ENCODE peak calls at places on chromosomes 1 and 21, in eight cellular contexts. F is PC-3, N is H1, Y is MM.1S, I is GM12878, J is GM23248, C is astrocyte, T is HCT116. Z is an unnamed sample.

GRCh38 chr1:162372159-162373071 is 4.2 kb downstream of the SPATA46 start:
- DNase-seq in F (peak), N (no peak), Y (no peak), I (no peak), J (no peak), C (peak), T (no peak), Z (no peak)

GRCh38 chr1:58726581-58726980 is 26.7 kb upstream of the MYSM1 start:
- DNase-seq in F (no peak), N (no peak), Y (peak), I (no peak), J (no peak), C (no peak), T (no peak), Z (no peak)

GRCh38 chr1:226820935-226821718 is 49.3 kb upstream of the PSEN2 start:
- DNase-seq in F (peak), N (no peak), Y (no peak), I (no peak), J (peak), C (peak), T (no peak), Z (peak)

GRCh38 chr1:12358499-12358898 is 128.7 kb downstream of the VPS13D start:
- DNase-seq in F (no peak), N (no peak), Y (no peak), I (no peak), J (no peak), C (no peak), T (no peak), Z (no peak)

GRCh38 chr1:168706376-168706995 is 22.5 kb downstream of the DPT start:
- DNase-seq in F (no peak), N (no peak), Y (no peak), I (no peak), J (peak), C (peak), T (no peak), Z (no peak)

GRCh38 chr21:39660596-39660995 is 47.9 kb downstream of the B3GALT5 start:
- DNase-seq in F (peak), N (no peak), Y (no peak), I (no peak), J (peak), C (peak), T (no peak), Z (no peak)

GRCh38 chr1:25624155-25624554 is 7.6 kb downstream of the MAN1C1 start:
- DNase-seq in F (no peak), N (no peak), Y (peak), I (no peak), J (no peak), C (no peak), T (no peak), Z (no peak)

GRCh38 chr1:28740118-28740517 is 3.4 kb downstream of the YTHDF2 start:
- DNase-seq in F (no peak), N (no peak), Y (no peak), I (no peak), J (no peak), C (no peak), T (no peak), Z (no peak)

GRCh38 chr1:107877092-107877491 is 87.9 kb downstream of the VAV3 start:
- DNase-seq in F (no peak), N (no peak), Y (no peak), I (no peak), J (peak), C (peak), T (no peak), Z (no peak)

GRCh38 chr1:242890211-242890741 is 364.8 kb downstream of the CEP170 start:
- DNase-seq in F (peak), N (peak), Y (no peak), I (no peak), J (peak), C (no peak), T (no peak), Z (no peak)

GRCh38 chr1:185916866-185917265 is 182.7 kb downstream of the HMCN1 start:
- DNase-seq in F (peak), N (no peak), Y (no peak), I (no peak), J (peak), C (no peak), T (no peak), Z (no peak)

GRCh38 chr1:248825573-248825908 is 174 bp downstream of the SH3BP5L start:
- DNase-seq in F (no peak), N (no peak), Y (no peak), I (no peak), J (no peak), C (no peak), T (no peak), Z (no peak)

GRCh38 chr1:168794057-168794456 is 65.1 kb upstream of the DPT start:
- DNase-seq in F (no peak), N (no peak), Y (no peak), I (no peak), J (no peak), C (no peak), T (no peak), Z (no peak)

GRCh38 chr1:71365451-71365850 is 284.6 kb upstream of the ZRANB2 start:
- DNase-seq in F (no peak), N (no peak), Y (no peak), I (no peak), J (peak), C (peak), T (no peak), Z (no peak)

GRCh38 chr1:44036409-44037111 is 5.3 kb upstream of the SLC6A9 start:
- DNase-seq in F (peak), N (peak), Y (peak), I (no peak), J (peak), C (peak), T (peak), Z (peak)

GRCh38 chr1:51417496-51418383 is 87.4 kb upstream of the TTC39A start:
- DNase-seq in F (no peak), N (no peak), Y (no peak), I (no peak), J (no peak), C (peak), T (no peak), Z (no peak)

GRCh38 chr21:15514073-15514946 is 215.5 kb upstream of the USP25 start:
- DNase-seq in F (no peak), N (no peak), Y (peak), I (peak), J (no peak), C (no peak), T (no peak), Z (no peak)

GRCh38 chr1:29682171-29682917 is 446.0 kb downstream of the PTPRU start:
- DNase-seq in F (no peak), N (no peak), Y (no peak), I (no peak), J (no peak), C (no peak), T (no peak), Z (no peak)

GRCh38 chr21:32335601-32336575 is 37.2 kb downstream of the MRAP start:
- DNase-seq in F (no peak), N (no peak), Y (no peak), I (no peak), J (peak), C (peak), T (no peak), Z (no peak)

GRCh38 chr1:205354259-205354904 is 2.3 kb downstream of the KLHDC8A start:
- DNase-seq in F (peak), N (no peak), Y (peak), I (peak), J (peak), C (no peak), T (peak), Z (peak)

GRCh38 chr21:35873441-35873840 is 186.9 kb downstream of the SETD4 start:
- DNase-seq in F (no peak), N (no peak), Y (no peak), I (no peak), J (no peak), C (no peak), T (no peak), Z (no peak)

GRCh38 chr1:158027485-158027884 is 34.0 kb downstream of the KIRREL1 start:
- DNase-seq in F (no peak), N (no peak), Y (no peak), I (no peak), J (no peak), C (no peak), T (no peak), Z (no peak)

GRCh38 chr1:1721201-1721600 is 3.0 kb downstream of the CDK11A start:
- DNase-seq in F (no peak), N (no peak), Y (no peak), I (no peak), J (no peak), C (no peak), T (no peak), Z (no peak)

GRCh38 chr1:206049919-206050600 is 2.9 kb upstream of the RHEX start:
- DNase-seq in F (peak), N (no peak), Y (peak), I (no peak), J (no peak), C (no peak), T (no peak), Z (no peak)

GRCh38 chr1:230224101-230224927 is 157.3 kb downstream of the GALNT2 start:
- DNase-seq in F (no peak), N (no peak), Y (no peak), I (no peak), J (no peak), C (no peak), T (no peak), Z (no peak)

GRCh38 chr1:22414244-22414751 is 37.4 kb upstream of the ZBTB40 start:
- DNase-seq in F (peak), N (no peak), Y (no peak), I (no peak), J (no peak), C (no peak), T (no peak), Z (no peak)

GRCh38 chr1:162035241-162035640 is 11.6 kb upstream of the OLFML2B start:
- DNase-seq in F (peak), N (no peak), Y (peak), I (no peak), J (peak), C (peak), T (no peak), Z (no peak)

GRCh38 chr1:25516686-25517085 is 26.7 kb upstream of the LDLRAP1 start:
- DNase-seq in F (no peak), N (no peak), Y (no peak), I (no peak), J (no peak), C (no peak), T (no peak), Z (no peak)

DNA sequence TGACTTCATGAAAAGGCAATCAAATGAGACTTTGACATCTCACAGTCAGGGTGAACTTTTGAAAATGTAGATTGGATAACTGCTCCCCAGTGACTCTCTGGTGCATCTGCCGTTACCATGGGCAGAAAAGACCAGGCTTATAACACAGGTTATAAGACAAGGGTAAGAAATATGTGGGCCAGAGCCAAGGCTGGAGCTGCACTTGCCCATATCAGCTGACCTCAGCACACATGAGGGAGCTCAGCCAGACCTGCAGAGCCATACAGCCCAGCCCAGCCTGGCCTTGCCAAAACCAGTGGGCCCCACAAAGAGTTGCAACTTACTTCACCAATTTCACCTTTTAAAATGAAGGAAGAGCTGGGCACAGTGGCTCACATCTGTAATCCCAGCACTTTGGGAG is 11.7 kb upstream of the RGS2 start:
- DNase-seq in F (no peak), N (no peak), Y (no peak), I (no peak), J (no peak), C (no peak), T (no peak), Z (no peak)
- H3K9ac ChIP-seq in F (no peak), N (no peak), Y (no peak), I (no peak), J (no peak), C (no peak), T (no peak), Z (no peak)

GRCh38 chr1:211472724-211473123 is 19.2 kb downstream of the RD3 start:
- DNase-seq in F (peak), N (no peak), Y (no peak), I (no peak), J (no peak), C (no peak), T (no peak), Z (no peak)

GRCh38 chr1:211469113-211469512 is 22.8 kb downstream of the RD3 start:
- DNase-seq in F (no peak), N (no peak), Y (no peak), I (no peak), J (no peak), C (no peak), T (no peak), Z (no peak)

GRCh38 chr1:211473823-211474222 is 18.1 kb downstream of the RD3 start:
- DNase-seq in F (no peak), N (no peak), Y (no peak), I (no peak), J (no peak), C (no peak), T (no peak), Z (no peak)

GRCh38 chr1:211468595-211468994 is 23.4 kb downstream of the RD3 start:
- DNase-seq in F (no peak), N (no peak), Y (no peak), I (no peak), J (no peak), C (no peak), T (no peak), Z (no peak)

GRCh38 chr1:211469938-211470529 is 21.9 kb downstream of the RD3 start:
- DNase-seq in F (peak), N (peak), Y (peak), I (no peak), J (peak), C (peak), T (peak), Z (peak)
- TF ChIP-seq EZH2 in F (no peak), N (no peak), Y (no peak), I (no peak), J (no peak), C (no peak), T (no peak), Z (no peak)

GRCh38 chr1:20312818-20313217 is 22.1 kb downstream of the VWA5B1 start:
- DNase-seq in F (no peak), N (no peak), Y (no peak), I (no peak), J (no peak), C (no peak), T (no peak), Z (no peak)
- H3K9ac ChIP-seq in F (no peak), N (no peak), Y (no peak), I (no peak), J (no peak), C (no peak), T (no peak), Z (no peak)

DNA sequence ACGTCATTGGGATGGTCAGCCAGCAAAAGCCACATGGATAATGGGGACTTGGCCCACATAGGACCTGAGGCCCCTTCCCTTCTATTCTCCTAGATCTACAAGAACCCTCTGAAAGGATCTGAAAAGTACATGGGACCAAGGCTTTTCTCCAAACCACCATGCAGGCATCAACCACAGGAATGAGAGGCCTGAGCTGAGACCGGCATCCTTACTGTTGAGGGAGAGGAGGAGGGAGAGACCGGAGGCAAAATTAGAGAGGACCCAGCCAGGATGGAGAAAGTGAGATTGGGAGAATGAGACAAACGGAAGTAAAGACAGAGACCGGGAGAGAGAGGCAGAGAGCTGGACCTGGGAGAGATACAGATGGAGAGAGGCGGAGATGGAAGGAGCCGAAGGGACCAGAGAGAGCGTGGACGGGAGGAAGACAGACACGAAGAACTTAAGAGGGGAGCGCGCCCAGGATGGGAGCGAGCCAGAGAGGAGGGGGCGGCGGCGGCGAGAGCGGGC is 281.6 kb downstream of the RRAGC start:
- DNase-seq in F (no peak), N (no peak), Y (no peak), I (no peak), J (no peak), C (peak), T (no peak), Z (no peak)
- TF ChIP-seq EZH2 in F (no peak), N (peak), Y (no peak), I (no peak), J (no peak), C (no peak), T (no peak), Z (peak)

DNA sequence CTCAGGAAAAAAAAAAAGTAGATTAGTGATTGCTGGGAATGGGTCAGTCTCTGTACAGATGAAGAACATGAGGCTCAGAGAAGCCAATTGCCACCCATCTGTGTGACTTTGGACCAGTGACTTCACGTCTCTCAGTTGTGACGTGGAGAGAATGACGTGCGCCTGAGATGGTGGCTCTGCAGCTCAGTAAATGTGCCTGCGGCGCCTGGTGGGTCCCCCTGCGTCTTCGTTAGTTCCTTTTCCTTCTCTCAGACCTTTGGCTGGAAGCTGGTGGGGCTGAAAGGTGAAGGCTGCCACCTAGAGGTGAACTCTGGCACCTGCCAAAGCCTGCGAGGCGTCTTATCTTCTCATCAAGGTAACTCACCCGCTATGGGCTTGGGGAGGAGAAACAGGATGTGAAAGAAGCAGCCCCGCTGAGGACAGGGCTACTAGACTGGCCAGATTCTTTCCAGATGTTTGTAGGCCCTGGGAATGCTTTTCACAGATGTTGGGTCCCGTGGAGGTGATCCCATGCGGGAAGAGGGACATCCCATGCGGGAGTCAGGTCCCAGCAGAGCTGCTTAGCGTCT is 8.7 kb upstream of the E2F2 start:
- DNase-seq in F (peak), N (peak), Y (peak), I (peak), J (peak), C (peak), T (peak), Z (no peak)
- H3K9ac ChIP-seq in F (peak), N (no peak), Y (peak), I (no peak), J (peak), C (peak), T (peak), Z (peak)

GRCh38 chr1:67831850-67832513 is 1.3 kb downstream of the GNG12 start:
- DNase-seq in F (peak), N (no peak), Y (no peak), I (no peak), J (peak), C (peak), T (peak), Z (no peak)
- TF ChIP-seq EZH2 in F (no peak), N (no peak), Y (no peak), I (peak), J (no peak), C (no peak), T (no peak), Z (no peak)